ENCODE peak calls at places on chromosomes 16 and 17, in four cellular contexts. T, E, P and B are unnamed samples.

GRCh38 chr16:56606071-56606687 is 2.2 kb upstream of the MT2A start:
- DNase-seq in T (no peak), E (no peak), P (no peak), B (no peak)

GRCh38 chr16:31215287-31216115 is 1.4 kb downstream of the PYDC1 start:
- DNase-seq in T (no peak), E (peak; percentile 67), P (peak; percentile 34), B (peak; percentile 76)

GRCh38 chr17:77312786-77313599 is 172.2 kb downstream of the SEC14L1 start:
- DNase-seq in T (no peak), E (peak; percentile 89), P (peak; percentile 8), B (no peak)

GRCh38 chr17:46202482-46202881 is 9.3 kb upstream of the KANSL1 start:
- DNase-seq in T (no peak), E (no peak), P (no peak), B (no peak)

GRCh38 chr16:90044111-90044551 is 24.9 kb upstream of the DBNDD1 start:
- DNase-seq in T (no peak), E (no peak), P (no peak), B (no peak)

GRCh38 chr17:4247981-4248388 is 15.8 kb downstream of the ANKFY1 start:
- DNase-seq in T (no peak), E (peak; percentile 12), P (no peak), B (no peak)

GRCh38 chr16:70588565-70588964 is 57.8 kb upstream of the IL34 start:
- DNase-seq in T (no peak), E (peak; percentile 42), P (no peak), B (no peak)

GRCh38 chr17:56978441-56979090 is 635 bp downstream of the SCPEP1 start:
- DNase-seq in T (no peak), E (peak; percentile 42), P (no peak), B (peak; percentile 66)

GRCh38 chr17:53004902-53005301 is 817.8 kb upstream of the KIF2B start:
- DNase-seq in T (no peak), E (no peak), P (no peak), B (no peak)

GRCh38 chr16:46974352-46974751 is 878 bp upstream of the DNAJA2 start:
- DNase-seq in T (no peak), E (peak; percentile 32), P (no peak), B (peak; percentile 56)

GRCh38 chr16:1296688-1297412 is 12.6 kb upstream of the UBE2I start:
- DNase-seq in T (no peak), E (peak; percentile 23), P (no peak), B (peak; percentile 19)

GRCh38 chr17:35094902-35095301 is 24.8 kb downstream of the RAD51D start:
- DNase-seq in T (no peak), E (peak; percentile 90), P (no peak), B (peak; percentile 67)

GRCh38 chr16:74770826-74771526 is 3.6 kb downstream of the FA2H start:
- DNase-seq in T (no peak), E (no peak), P (no peak), B (no peak)

GRCh38 chr17:38591759-38592241 is 14.0 kb downstream of the SRCIN1 start:
- DNase-seq in T (no peak), E (peak; percentile 14), P (no peak), B (peak; percentile 98)

GRCh38 chr16:87541004-87541881 is 48.4 kb upstream of the ZCCHC14 start:
- DNase-seq in T (no peak), E (peak; percentile 75), P (peak; percentile 47), B (no peak)

GRCh38 chr16:10428433-10429168 is 42.7 kb downstream of the ATF7IP2 start:
- DNase-seq in T (no peak), E (no peak), P (no peak), B (no peak)

GRCh38 chr16:54287758-54288591 is 1.4 kb upstream of the IRX3 start:
- DNase-seq in T (no peak), E (no peak), P (peak; percentile 31), B (no peak)

GRCh38 chr17:83199500-83200201 is 120.2 kb downstream of the METRNL start:
- DNase-seq in T (no peak), E (no peak), P (no peak), B (peak; percentile 91)

GRCh38 chr17:19398301-19399181 is 11.6 kb upstream of the MFAP4 start:
- DNase-seq in T (no peak), E (peak; percentile 83), P (no peak), B (peak; percentile 90)

GRCh38 chr17:21242780-21243515 is 10.3 kb downstream of the NATD1 start:
- DNase-seq in T (no peak), E (no peak), P (no peak), B (no peak)

GRCh38 chr17:58829172-58829637 is 73.6 kb downstream of the PPM1E start:
- DNase-seq in T (no peak), E (no peak), P (no peak), B (no peak)

GRCh38 chr17:74211141-74211928 is 2.0 kb upstream of the TTYH2 start:
- DNase-seq in T (no peak), E (peak; percentile 40), P (no peak), B (peak; percentile 40)

GRCh38 chr16:86198201-86199118 is 299.5 kb downstream of the IRF8 start:
- DNase-seq in T (no peak), E (no peak), P (no peak), B (no peak)

GRCh38 chr17:27494192-27495091 is 38.2 kb downstream of the KSR1 start:
- DNase-seq in T (no peak), E (peak; percentile 44), P (no peak), B (no peak)

GRCh38 chr16:79261461-79261860 is 339.1 kb downstream of the MAF start:
- DNase-seq in T (no peak), E (no peak), P (peak; percentile 69), B (peak; percentile 58)

GRCh38 chr17:75077490-75078096 is 10.2 kb upstream of the SLC16A5 start:
- DNase-seq in T (no peak), E (peak; percentile 31), P (peak; percentile 47), B (no peak)

GRCh38 chr16:80210787-80211186 is 330.0 kb upstream of the DYNLRB2 start:
- DNase-seq in T (no peak), E (no peak), P (no peak), B (no peak)

GRCh38 chr16:16148755-16149154 is 74.5 kb downstream of the ABCC6 start:
- DNase-seq in T (no peak), E (no peak), P (no peak), B (no peak)

GRCh38 chr17:32157225-32157624 is 14.9 kb downstream of the RHOT1 start:
- DNase-seq in T (no peak), E (peak; percentile 89), P (no peak), B (no peak)

GRCh38 chr17:66848496-66848895 is 13.6 kb downstream of the CACNG5 start:
- DNase-seq in T (no peak), E (no peak), P (no peak), B (no peak)

GRCh38 chr17:41734139-41734948 is at the start of gene HAP1:
- DNase-seq in T (no peak), E (peak; percentile 17), P (peak; percentile 61), B (no peak)

GRCh38 chr17:72745241-72745640 is 347.2 kb downstream of the SLC39A11 start:
- DNase-seq in T (no peak), E (no peak), P (no peak), B (no peak)

GRCh38 chr17:47727704-47728036 is 5.4 kb upstream of the TBX21 start:
- DNase-seq in T (no peak), E (no peak), P (no peak), B (no peak)

GRCh38 chr16:57377080-57377841 is 5.0 kb downstream of the CX3CL1 start:
- DNase-seq in T (no peak), E (peak; percentile 11), P (no peak), B (peak; percentile 18)

GRCh38 chr17:27669850-27670249 is 38.9 kb downstream of the LGALS9 start:
- DNase-seq in T (no peak), E (no peak), P (no peak), B (no peak)

GRCh38 chr16:85171004-85171808 is 58.9 kb upstream of the CIBAR2 start:
- DNase-seq in T (no peak), E (no peak), P (no peak), B (no peak)

GRCh38 chr16:85173981-85174751 is 61.9 kb upstream of the CIBAR2 start:
- DNase-seq in T (no peak), E (peak; percentile 57), P (no peak), B (no peak)

GRCh38 chr16:85173077-85173980 is 61.1 kb upstream of the CIBAR2 start:
- DNase-seq in T (no peak), E (peak; percentile 85), P (no peak), B (no peak)

GRCh38 chr16:85171809-85172464 is 59.7 kb upstream of the CIBAR2 start:
- DNase-seq in T (no peak), E (no peak), P (no peak), B (peak; percentile 37)

GRCh38 chr16:85172465-85173071 is 60.3 kb upstream of the CIBAR2 start:
- DNase-seq in T (no peak), E (no peak), P (peak; percentile 61), B (peak; percentile 57)
- TF ChIP-seq CTCF in T (no peak), E (peak; percentile 39), P (no peak), B (peak; percentile 59)

DNA sequence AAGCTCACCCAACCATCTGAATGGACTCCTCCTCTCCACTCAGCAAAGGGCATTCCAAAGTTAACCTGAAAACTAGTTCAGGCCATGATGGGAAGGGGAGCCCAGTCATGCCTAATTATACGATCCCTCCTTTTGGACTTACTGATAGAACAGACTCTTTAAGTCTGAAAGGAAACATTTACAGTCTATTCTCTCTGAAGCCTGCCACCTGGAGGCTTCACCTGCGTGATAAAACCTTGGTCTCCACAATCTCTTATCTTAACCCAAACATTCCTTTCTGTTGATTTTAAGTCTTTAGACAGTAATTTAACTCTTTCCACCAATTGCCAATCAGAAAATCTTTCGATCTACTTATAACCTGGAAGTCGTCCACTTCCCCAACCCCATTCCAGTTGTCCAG is 9.0 kb upstream of the MPP2 start:
- DNase-seq in T (no peak), E (no peak), P (no peak), B (no peak)
- TF ChIP-seq CTCF in T (no peak), E (no peak), P (no peak), B (no peak)

DNA sequence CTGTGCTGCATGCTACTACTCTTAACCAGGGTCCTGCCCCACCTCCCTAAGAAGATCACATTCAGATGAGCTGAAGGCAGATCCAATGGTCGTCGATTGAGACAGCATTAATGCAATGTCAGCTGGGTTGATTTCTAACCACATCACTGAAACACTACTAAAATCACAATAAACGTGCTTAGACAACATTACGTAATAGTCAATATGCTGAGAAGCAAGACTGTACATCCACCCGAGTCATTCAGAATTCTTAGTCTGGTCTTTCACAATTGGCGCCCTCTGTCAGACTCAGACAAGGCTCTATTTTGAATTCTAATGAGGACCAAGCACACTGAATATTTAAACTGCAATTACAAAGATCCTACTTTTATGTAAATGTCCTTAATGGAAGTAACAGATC is 205.2 kb downstream of the STX8 start:
- DNase-seq in T (no peak), E (peak; percentile 71), P (no peak), B (peak; percentile 49)
- TF ChIP-seq CTCF in T (no peak), E (no peak), P (no peak), B (no peak)

GRCh38 chr17:36674278-36674650 is 72.9 kb downstream of the MRM1 start:
- DNase-seq in T (no peak), E (no peak), P (no peak), B (peak; percentile 15)

GRCh38 chr17:36673637-36674277 is 72.4 kb downstream of the MRM1 start:
- DNase-seq in T (no peak), E (no peak), P (no peak), B (no peak)

GRCh38 chr17:36673068-36673467 is 71.7 kb downstream of the MRM1 start:
- DNase-seq in T (no peak), E (no peak), P (no peak), B (no peak)

GRCh38 chr17:36675250-36675649 is 73.9 kb downstream of the MRM1 start:
- DNase-seq in T (no peak), E (no peak), P (no peak), B (peak; percentile 21)

GRCh38 chr17:36675786-36676185 is 74.4 kb downstream of the MRM1 start:
- DNase-seq in T (no peak), E (no peak), P (no peak), B (no peak)
- TF ChIP-seq CTCF in T (no peak), E (no peak), P (no peak), B (no peak)